ENCODE peak calls at places on chromosome 6, in seven cellular contexts. V, X, W, T, K, Q and N are unnamed samples.

GRCh38 chr6:169979873-169980440 is 228.5 kb downstream of the ERMARD start:
- DNase-seq in K (no peak), Q (no peak), W (no peak), T (no peak), V (no peak), X (no peak), N (no peak)

GRCh38 chr6:99016355-99016754 is 68.6 kb upstream of the FBXL4 start:
- DNase-seq in Q (no peak), X (no peak), T (peak; percentile 47), W (no peak), V (no peak), K (no peak), N (peak; percentile 90)

GRCh38 chr6:130870179-130870881 is 43.1 kb downstream of the SMLR1 start:
- DNase-seq in K (no peak), Q (no peak), V (no peak), T (no peak), W (no peak), X (no peak), N (no peak)

GRCh38 chr6:41427642-41428401 is 92.4 kb downstream of the NCR2 start:
- DNase-seq in X (no peak), W (no peak), Q (peak; percentile 11), T (no peak), V (no peak), K (peak; percentile 68), N (peak; percentile 18)

GRCh38 chr6:98947411-98948292 is at the start of gene FBXL4:
- DNase-seq in W (peak; percentile 50), V (peak; percentile 68), X (peak; percentile 85), Q (peak; percentile 87), K (peak; percentile 94), T (peak; percentile 86), N (peak; percentile 78)

GRCh38 chr6:89501239-89501638 is 68.3 kb downstream of the ANKRD6 start:
- DNase-seq in W (no peak), Q (no peak), T (peak; percentile 26), K (no peak), X (no peak), V (no peak), N (no peak)

GRCh38 chr6:73364121-73364520 is 1.7 kb downstream of the KHDC3L start:
- DNase-seq in Q (no peak), K (no peak), W (no peak), T (no peak), X (no peak), V (no peak), N (no peak)

GRCh38 chr6:146887447-146888077 is 288.8 kb downstream of the ADGB start:
- DNase-seq in X (no peak), V (no peak), T (peak; percentile 63), K (no peak), W (no peak), Q (no peak), N (no peak)

GRCh38 chr6:151240861-151241642 is 1.3 kb downstream of the AKAP12 start:
- DNase-seq in T (peak; percentile 80), Q (peak; percentile 54), K (peak; percentile 32), V (no peak), W (no peak), X (peak; percentile 50), N (peak; percentile 48)

GRCh38 chr6:3518356-3518841 is 61.5 kb upstream of the SLC22A23 start:
- DNase-seq in Q (peak; percentile 55), W (no peak), K (no peak), T (peak; percentile 43), X (peak; percentile 83), V (no peak), N (peak; percentile 86)

GRCh38 chr6:166494757-166495486 is 91.6 kb downstream of the RAMACL start:
- DNase-seq in Q (no peak), W (no peak), V (peak; percentile 6), K (no peak), X (no peak), T (no peak), N (no peak)

GRCh38 chr6:53813801-53814200 is 19.0 kb downstream of the LRRC1 start:
- DNase-seq in V (no peak), T (no peak), W (no peak), X (no peak), K (no peak), Q (no peak), N (no peak)

GRCh38 chr6:64000873-64001497 is 365.4 kb downstream of the PHF3 start:
- DNase-seq in K (no peak), W (no peak), X (no peak), V (no peak), Q (no peak), T (no peak), N (no peak)

GRCh38 chr6:76771076-76771634 is 692.1 kb downstream of the HTR1B start:
- DNase-seq in K (no peak), T (no peak), W (no peak), Q (no peak), X (no peak), V (no peak), N (peak; percentile 27)

GRCh38 chr6:101582786-101583185 is 189.3 kb downstream of the GRIK2 start:
- DNase-seq in Q (no peak), T (no peak), K (no peak), X (no peak), V (no peak), W (no peak), N (no peak)

GRCh38 chr6:106799008-106799952 is 169.9 kb downstream of the QRSL1 start:
- DNase-seq in V (no peak), T (peak; percentile 12), X (peak; percentile 90), W (no peak), K (no peak), Q (peak; percentile 47), N (peak; percentile 97)

GRCh38 chr6:157077251-157077650 is 246.1 kb downstream of the TMEM242 start:
- DNase-seq in Q (no peak), T (no peak), V (no peak), W (no peak), X (no peak), K (no peak), N (no peak)

GRCh38 chr6:149860513-149860833 is 3.7 kb downstream of the LRP11 start:
- DNase-seq in X (no peak), Q (no peak), W (no peak), V (no peak), K (no peak), T (no peak), N (no peak)

GRCh38 chr6:6836609-6837406 is 248.3 kb downstream of the LY86 start:
- DNase-seq in T (no peak), W (no peak), Q (no peak), V (no peak), X (no peak), K (no peak), N (no peak)